ENCODE peak calls at places on chromosomes 1 and 21, in six cellular contexts. W is H1, G is HCT116, O is HepG2, A is K562, B is GM12878. F is an unnamed sample.

GRCh38 chr21:45109831-45110492 is 35.6 kb downstream of the ADARB1 start:
- DNase-seq in W (no peak), G (no peak), O (no peak), A (peak; percentile 50), B (peak; percentile 94), F (no peak)

GRCh38 chr1:229623225-229623624 is 2.7 kb downstream of the TAF5L start:
- DNase-seq in W (no peak), G (no peak), O (no peak), A (no peak), B (no peak), F (no peak)

GRCh38 chr1:27967106-27967883 is 7.5 kb downstream of the XKR8 start:
- DNase-seq in W (no peak), G (no peak), O (no peak), A (no peak), B (no peak), F (no peak)

GRCh38 chr1:54272772-54273091 is 72.8 kb downstream of the MRPL37 start:
- DNase-seq in W (no peak), G (no peak), O (no peak), A (no peak), B (no peak), F (no peak)

GRCh38 chr21:25039461-25040380 is 567.6 kb downstream of the MRPL39 start:
- DNase-seq in W (no peak), G (no peak), O (no peak), A (no peak), B (peak; percentile 82), F (peak; percentile 27)

GRCh38 chr21:28516996-28517592 is 475.6 kb downstream of the LTN1 start:
- DNase-seq in W (peak; percentile 85), G (no peak), O (peak; percentile 60), A (peak; percentile 11), B (peak; percentile 8), F (peak; percentile 83)

GRCh38 chr1:183368213-183369108 is 49.7 kb downstream of the NMNAT2 start:
- DNase-seq in W (no peak), G (no peak), O (no peak), A (no peak), B (no peak), F (no peak)

GRCh38 chr21:34844033-34844923 is 175.5 kb downstream of the CLIC6 start:
- DNase-seq in W (no peak), G (no peak), O (no peak), A (no peak), B (no peak), F (no peak)

GRCh38 chr1:14915356-14916054 is 238.0 kb upstream of the TMEM51 start:
- DNase-seq in W (peak; percentile 89), G (peak; percentile 28), O (peak; percentile 39), A (peak; percentile 84), B (no peak), F (no peak)

GRCh38 chr21:41196990-41197389 is 29.0 kb downstream of the BACE2 start:
- DNase-seq in W (no peak), G (no peak), O (no peak), A (no peak), B (no peak), F (no peak)

GRCh38 chr1:243483084-243483845 is 227.4 kb downstream of the SDCCAG8 start:
- DNase-seq in W (peak; percentile 69), G (no peak), O (no peak), A (no peak), B (no peak), F (peak; percentile 64)

GRCh38 chr21:28615276-28615675 is 377.4 kb downstream of the LTN1 start:
- DNase-seq in W (no peak), G (no peak), O (no peak), A (no peak), B (no peak), F (no peak)

GRCh38 chr1:1364266-1364665 is 5.9 kb upstream of the MXRA8 start:
- DNase-seq in W (no peak), G (no peak), O (no peak), A (no peak), B (no peak), F (no peak)

GRCh38 chr1:164613176-164613575 is 54.2 kb downstream of the PBX1 start:
- DNase-seq in W (no peak), G (peak; percentile 26), O (peak; percentile 6), A (no peak), B (no peak), F (no peak)

GRCh38 chr1:221945669-221946068 is 203.8 kb upstream of the DUSP10 start:
- DNase-seq in W (no peak), G (no peak), O (no peak), A (no peak), B (no peak), F (no peak)

GRCh38 chr1:225819346-225820192 is 9.6 kb downstream of the EPHX1 start:
- DNase-seq in W (no peak), G (no peak), O (no peak), A (peak; percentile 4), B (no peak), F (no peak)

GRCh38 chr1:228190778-228191177 is 17.1 kb upstream of the OBSCN start:
- DNase-seq in W (no peak), G (no peak), O (no peak), A (no peak), B (no peak), F (no peak)

GRCh38 chr1:160777486-160778089 is 18.4 kb upstream of the LY9 start:
- DNase-seq in W (peak; percentile 70), G (peak; percentile 29), O (peak; percentile 27), A (peak; percentile 50), B (no peak), F (peak; percentile 51)

GRCh38 chr1:98947071-98947470 is 57.6 kb downstream of the PLPPR5 start:
- DNase-seq in W (no peak), G (no peak), O (no peak), A (no peak), B (no peak), F (no peak)

GRCh38 chr1:112818990-112819689 is 104.0 kb upstream of the PPM1J start:
- DNase-seq in W (no peak), G (no peak), O (no peak), A (peak; percentile 84), B (no peak), F (no peak)

GRCh38 chr1:27886744-27887143 is 14.4 kb downstream of the THEMIS2 start:
- DNase-seq in W (no peak), G (no peak), O (no peak), A (no peak), B (no peak), F (no peak)

GRCh38 chr1:25787477-25788043 is 12.4 kb upstream of the SELENON start:
- DNase-seq in W (no peak), G (no peak), O (no peak), A (no peak), B (no peak), F (no peak)

GRCh38 chr1:62184291-62184690 is 10.4 kb upstream of the L1TD1 start:
- DNase-seq in W (no peak), G (no peak), O (no peak), A (no peak), B (no peak), F (no peak)

GRCh38 chr1:92544756-92545165 is 58.0 kb upstream of the GFI1 start:
- DNase-seq in W (no peak), G (no peak), O (no peak), A (peak; percentile 83), B (no peak), F (no peak)

GRCh38 chr1:183733610-183734219 is 71.2 kb upstream of the RGL1 start:
- DNase-seq in W (no peak), G (no peak), O (no peak), A (no peak), B (no peak), F (no peak)

GRCh38 chr1:21334214-21335087 is 44.2 kb upstream of the ECE1 start:
- DNase-seq in W (peak; percentile 89), G (no peak), O (no peak), A (peak; percentile 62), B (peak; percentile 91), F (no peak)

GRCh38 chr1:56901720-56902119 is 47.1 kb downstream of the C8A start:
- DNase-seq in W (no peak), G (no peak), O (no peak), A (no peak), B (no peak), F (no peak)

GRCh38 chr21:26125433-26126167 is 45.0 kb downstream of the APP start:
- DNase-seq in W (no peak), G (no peak), O (no peak), A (no peak), B (no peak), F (no peak)

GRCh38 chr21:26124421-26124833 is 46.1 kb downstream of the APP start:
- DNase-seq in W (no peak), G (no peak), O (no peak), A (no peak), B (no peak), F (no peak)

GRCh38 chr21:26124896-26125295 is 45.7 kb downstream of the APP start:
- DNase-seq in W (no peak), G (no peak), O (no peak), A (no peak), B (no peak), F (no peak)

GRCh38 chr21:26120833-26121232 is 49.7 kb downstream of the APP start:
- DNase-seq in W (no peak), G (no peak), O (no peak), A (no peak), B (no peak), F (no peak)

DNA sequence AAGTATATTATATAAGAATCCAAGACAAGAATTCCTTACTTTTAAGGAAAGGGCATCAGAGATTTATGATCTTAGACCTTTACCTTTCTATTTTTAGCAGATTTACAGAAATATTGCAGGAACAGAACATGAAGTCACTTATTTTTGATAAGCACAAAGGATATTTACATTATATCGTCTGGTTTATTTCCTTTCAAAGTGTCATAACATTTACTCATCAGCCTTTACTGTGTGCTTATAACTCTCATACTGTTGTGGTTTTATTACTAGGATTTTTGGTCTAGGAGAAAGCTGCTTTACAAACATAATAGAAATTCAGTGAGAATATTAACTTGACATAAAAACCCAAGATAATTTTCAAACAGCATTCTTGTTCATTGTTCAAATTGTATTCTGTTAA is 47.6 kb downstream of the APP start:
- DNase-seq in W (no peak), G (no peak), O (no peak), A (no peak), B (no peak), F (no peak)
- TF ChIP-seq ZNF274 in W (no peak), G (no peak), O (no peak), A (no peak), B (no peak), F (no peak)

GRCh38 chr1:201463071-201463552 is 5.9 kb downstream of the PHLDA3 start:
- DNase-seq in W (no peak), G (no peak), O (peak; percentile 45), A (no peak), B (no peak), F (no peak)
- H3K9ac ChIP-seq in W (no peak overlapping the region), G (no peak overlapping the region), O (no peak overlapping the region), A (no peak overlapping the region), B (no peak overlapping the region), F (no peak overlapping the region)

DNA sequence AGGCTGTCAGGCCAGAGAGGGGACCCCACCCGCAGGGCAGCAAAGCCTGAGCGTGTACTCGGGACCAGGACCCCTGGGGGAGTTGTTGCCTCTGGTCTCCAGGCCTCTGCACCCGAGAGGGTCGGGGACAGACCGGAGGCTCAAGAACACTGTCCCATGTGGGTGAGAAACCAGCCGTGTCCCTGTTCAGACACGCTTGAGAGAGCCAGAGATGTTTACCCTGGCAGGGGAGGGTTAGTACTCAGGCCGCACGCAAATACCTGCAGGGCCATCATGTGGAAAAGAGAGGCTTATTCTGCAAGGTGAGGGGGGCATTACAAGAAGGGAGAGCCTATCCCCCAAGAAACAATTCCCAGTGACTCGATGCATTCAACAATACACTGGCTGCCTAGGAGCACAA is 74.0 kb upstream of the ARHGEF16 start:
- DNase-seq in W (no peak), G (no peak), O (no peak), A (no peak), B (no peak), F (no peak)
- TF ChIP-seq ZNF274 in W (no peak), G (no peak), O (no peak), A (no peak), B (no peak), F (no peak)

GRCh38 chr1:219495737-219496408 is 117.0 kb downstream of the ZC3H11B start:
- DNase-seq in W (no peak), G (no peak), O (no peak), A (no peak), B (no peak), F (no peak)
- H3K9ac ChIP-seq in W (no peak overlapping the region), G (no peak overlapping the region), O (no peak overlapping the region), A (no peak overlapping the region), B (no peak overlapping the region), F (no peak overlapping the region)